ENCODE peak calls at places on chromosomes 2 and 18, in ten cellular contexts. O, D, Z, U, X, P, J, F, W and C are unnamed samples.

GRCh38 chr2:177983183-177983788 is 89.3 kb downstream of the PDE11A start:
- DNase-seq in O (peak), D (peak), Z (peak), U (peak), X (peak), P (peak), J (peak), F (peak), W (peak), C (peak)

GRCh38 chr2:1004398-1004797 is 53.7 kb downstream of the SNTG2 start:
- DNase-seq in O (no peak), D (no peak), Z (no peak), U (no peak), X (no peak), P (no peak), J (no peak), F (no peak), W (no peak), C (no peak)

GRCh38 chr2:218569661-218570500 is 1.2 kb downstream of the CNOT9 start:
- DNase-seq in O (no peak), D (peak), Z (no peak), U (no peak), X (peak), P (peak), J (peak), F (peak), W (no peak), C (no peak)

GRCh38 chr18:332721-333513 is 65.1 kb upstream of the THOC1 start:
- DNase-seq in O (peak), D (no peak), Z (no peak), U (no peak), X (peak), P (no peak), J (peak), F (no peak), W (no peak), C (no peak)

GRCh38 chr18:62318613-62319012 is 6.5 kb upstream of the TNFRSF11A start:
- DNase-seq in O (no peak), D (no peak), Z (no peak), U (no peak), X (no peak), P (no peak), J (no peak), F (no peak), W (no peak), C (no peak)

GRCh38 chr2:223459328-223459939 is 142.7 kb downstream of the SCG2 start:
- DNase-seq in O (no peak), D (no peak), Z (no peak), U (no peak), X (peak), P (peak), J (no peak), F (no peak), W (no peak), C (no peak)

GRCh38 chr18:13236411-13236810 is 17.9 kb downstream of the LDLRAD4 start:
- DNase-seq in O (peak), D (no peak), Z (no peak), U (no peak), X (no peak), P (no peak), J (no peak), F (no peak), W (no peak), C (no peak)

GRCh38 chr2:65213035-65213434 is 14.6 kb upstream of the ACTR2 start:
- DNase-seq in O (no peak), D (no peak), Z (no peak), U (no peak), X (no peak), P (no peak), J (no peak), F (no peak), W (no peak), C (no peak)

GRCh38 chr18:12154356-12154755 is 60.7 kb downstream of the ANKRD62 start:
- DNase-seq in O (no peak), D (no peak), Z (no peak), U (no peak), X (no peak), P (no peak), J (no peak), F (no peak), W (no peak), C (no peak)

GRCh38 chr2:75920721-75921551 is 210.2 kb upstream of the GCFC2 start:
- DNase-seq in O (no peak), D (no peak), Z (no peak), U (no peak), X (no peak), P (peak), J (no peak), F (no peak), W (peak), C (no peak)

GRCh38 chr2:226031962-226032441 is 632.5 kb downstream of the NYAP2 start:
- DNase-seq in O (no peak), D (no peak), Z (no peak), U (no peak), X (peak), P (peak), J (no peak), F (no peak), W (no peak), C (no peak)

GRCh38 chr18:49704334-49704733 is 109.0 kb downstream of the ACAA2 start:
- DNase-seq in O (no peak), D (no peak), Z (no peak), U (no peak), X (peak), P (no peak), J (no peak), F (no peak), W (no peak), C (no peak)

GRCh38 chr2:133885847-133886246 is 317.6 kb upstream of the NCKAP5 start:
- DNase-seq in O (no peak), D (peak), Z (no peak), U (no peak), X (no peak), P (no peak), J (no peak), F (no peak), W (no peak), C (no peak)

GRCh38 chr2:183024701-183025100 is 13.6 kb downstream of the NCKAP1 start:
- DNase-seq in O (no peak), D (no peak), Z (no peak), U (no peak), X (no peak), P (no peak), J (no peak), F (no peak), W (no peak), C (no peak)

GRCh38 chr2:236731767-236732580 is 162.3 kb downstream of the ACKR3 start:
- DNase-seq in O (no peak), D (no peak), Z (peak), U (no peak), X (peak), P (no peak), J (peak), F (peak), W (no peak), C (no peak)

GRCh38 chr2:111663471-111663951 is 220.5 kb downstream of the ANAPC1 start:
- DNase-seq in O (no peak), D (no peak), Z (no peak), U (no peak), X (no peak), P (no peak), J (no peak), F (peak), W (no peak), C (no peak)

GRCh38 chr2:203498161-203498560 is 36.9 kb downstream of the RAPH1 start:
- DNase-seq in O (no peak), D (no peak), Z (no peak), U (no peak), X (peak), P (no peak), J (no peak), F (no peak), W (no peak), C (no peak)

GRCh38 chr2:196160101-196160500 is 11.3 kb downstream of the STK17B start:
- DNase-seq in O (no peak), D (peak), Z (no peak), U (peak), X (peak), P (peak), J (peak), F (peak), W (no peak), C (no peak)

GRCh38 chr2:13135856-13136255 is 419.1 kb downstream of the TRIB2 start:
- DNase-seq in O (no peak), D (no peak), Z (no peak), U (no peak), X (no peak), P (no peak), J (no peak), F (no peak), W (no peak), C (no peak)

GRCh38 chr18:13440277-13441248 is 222.0 kb downstream of the LDLRAD4 start:
- DNase-seq in O (peak), D (no peak), Z (no peak), U (no peak), X (no peak), P (no peak), J (no peak), F (no peak), W (no peak), C (no peak)

GRCh38 chr2:11417946-11418585 is 47.9 kb downstream of the E2F6 start:
- DNase-seq in O (peak), D (peak), Z (no peak), U (no peak), X (no peak), P (peak), J (peak), F (peak), W (no peak), C (no peak)

GRCh38 chr2:172283476-172283875 is 143.9 kb upstream of the ITGA6 start:
- DNase-seq in O (no peak), D (no peak), Z (no peak), U (no peak), X (peak), P (no peak), J (no peak), F (no peak), W (no peak), C (no peak)

GRCh38 chr2:12032421-12032820 is 286.0 kb downstream of the LPIN1 start:
- DNase-seq in O (no peak), D (no peak), Z (no peak), U (peak), X (no peak), P (peak), J (no peak), F (no peak), W (no peak), C (no peak)

GRCh38 chr2:113198790-113199612 is 25.2 kb downstream of the PSD4 start:
- DNase-seq in O (peak), D (peak), Z (peak), U (peak), X (peak), P (peak), J (peak), F (peak), W (peak), C (peak)

GRCh38 chr2:75597949-75598348 is 37.2 kb upstream of the EVA1A start:
- DNase-seq in O (no peak), D (no peak), Z (no peak), U (no peak), X (no peak), P (peak), J (no peak), F (no peak), W (no peak), C (no peak)

GRCh38 chr2:65273344-65273743 is 45.7 kb downstream of the ACTR2 start:
- DNase-seq in O (no peak), D (no peak), Z (no peak), U (no peak), X (no peak), P (no peak), J (no peak), F (no peak), W (no peak), C (no peak)

GRCh38 chr18:24659837-24660720 is 199.6 kb downstream of the HRH4 start:
- DNase-seq in O (peak), D (peak), Z (no peak), U (no peak), X (no peak), P (no peak), J (peak), F (peak), W (no peak), C (no peak)

GRCh38 chr18:23258566-23259265 is 123.4 kb downstream of the CABLES1 start:
- DNase-seq in O (no peak), D (no peak), Z (no peak), U (no peak), X (no peak), P (no peak), J (no peak), F (no peak), W (no peak), C (no peak)

GRCh38 chr2:191573216-191573615 is 104.7 kb upstream of the NABP1 start:
- DNase-seq in O (no peak), D (no peak), Z (no peak), U (no peak), X (no peak), P (no peak), J (no peak), F (no peak), W (no peak), C (no peak)

GRCh38 chr2:65628156-65628555 is 195.8 kb upstream of the SPRED2 start:
- DNase-seq in O (no peak), D (no peak), Z (no peak), U (no peak), X (no peak), P (no peak), J (no peak), F (no peak), W (no peak), C (no peak)

GRCh38 chr2:107986278-107987217 is at the start of gene SLC5A7:
- DNase-seq in O (no peak), D (no peak), Z (peak), U (no peak), X (no peak), P (peak), J (no peak), F (no peak), W (no peak), C (peak)

GRCh38 chr18:48297139-48297538 is 112.0 kb downstream of the ZBTB7C start:
- DNase-seq in O (no peak), D (no peak), Z (no peak), U (no peak), X (no peak), P (no peak), J (no peak), F (no peak), W (no peak), C (no peak)

GRCh38 chr18:48294894-48295585 is 114.1 kb downstream of the ZBTB7C start:
- DNase-seq in O (no peak), D (no peak), Z (no peak), U (no peak), X (no peak), P (peak), J (no peak), F (no peak), W (no peak), C (no peak)

GRCh38 chr18:48296581-48296980 is 112.6 kb downstream of the ZBTB7C start:
- DNase-seq in O (no peak), D (no peak), Z (no peak), U (no peak), X (no peak), P (no peak), J (no peak), F (no peak), W (no peak), C (no peak)

GRCh38 chr18:48293954-48294893 is 115.0 kb downstream of the ZBTB7C start:
- DNase-seq in O (peak), D (no peak), Z (peak), U (no peak), X (no peak), P (no peak), J (peak), F (no peak), W (no peak), C (no peak)

GRCh38 chr18:48295586-48296311 is 113.4 kb downstream of the ZBTB7C start:
- DNase-seq in O (no peak), D (no peak), Z (peak), U (no peak), X (no peak), P (peak), J (no peak), F (no peak), W (no peak), C (peak)
- TF ChIP-seq CTCF in O (no peak), D (no peak), Z (no peak), U (peak), X (peak), P (peak), J (no peak), F (no peak), W (peak), C (peak)

GRCh38 chr2:43149482-43150107 is 76.8 kb downstream of the ZFP36L2 start:
- DNase-seq in O (no peak), D (no peak), Z (no peak), U (no peak), X (no peak), P (no peak), J (no peak), F (no peak), W (no peak), C (no peak)

GRCh38 chr2:43143756-43144155 is 82.7 kb downstream of the ZFP36L2 start:
- DNase-seq in O (no peak), D (no peak), Z (no peak), U (no peak), X (no peak), P (no peak), J (no peak), F (no peak), W (no peak), C (no peak)

GRCh38 chr2:43144265-43144664 is 82.1 kb downstream of the ZFP36L2 start:
- DNase-seq in O (no peak), D (no peak), Z (no peak), U (no peak), X (no peak), P (no peak), J (no peak), F (no peak), W (no peak), C (no peak)

GRCh38 chr2:43142921-43143438 is 83.4 kb downstream of the ZFP36L2 start:
- DNase-seq in O (no peak), D (peak), Z (no peak), U (no peak), X (no peak), P (no peak), J (no peak), F (peak), W (no peak), C (no peak)

GRCh38 chr2:43146083-43146482 is 80.3 kb downstream of the ZFP36L2 start:
- DNase-seq in O (no peak), D (no peak), Z (no peak), U (no peak), X (no peak), P (no peak), J (no peak), F (no peak), W (no peak), C (no peak)
- TF ChIP-seq CTCF in O (no peak), D (no peak), Z (no peak), U (no peak), X (no peak), P (no peak), J (no peak), F (no peak), W (no peak), C (no peak)

GRCh38 chr2:153543639-153544071 is 65.1 kb upstream of the RPRM start:
- DNase-seq in O (no peak), D (no peak), Z (no peak), U (peak), X (no peak), P (peak), J (no peak), F (no peak), W (no peak), C (no peak)
- TF ChIP-seq CTCF in O (no peak), D (no peak), Z (no peak), U (no peak), X (no peak), P (no peak), J (no peak), F (no peak), W (no peak), C (no peak)

GRCh38 chr18:75478996-75479870 is 51.7 kb upstream of the SMIM21 start:
- DNase-seq in O (no peak), D (peak), Z (no peak), U (peak), X (peak), P (peak), J (no peak), F (no peak), W (no peak), C (no peak)
- TF ChIP-seq CTCF in O (peak), D (peak), Z (peak), U (peak), X (peak), P (peak), J (peak), F (peak), W (peak), C (peak)

GRCh38 chr18:26406294-26406693 is 142.1 kb downstream of the KCTD1 start:
- DNase-seq in O (no peak), D (no peak), Z (no peak), U (no peak), X (no peak), P (no peak), J (no peak), F (no peak), W (no peak), C (no peak)

GRCh38 chr18:26406854-26407517 is 141.4 kb downstream of the KCTD1 start:
- DNase-seq in O (no peak), D (no peak), Z (no peak), U (no peak), X (peak), P (no peak), J (no peak), F (no peak), W (no peak), C (no peak)

GRCh38 chr18:26403451-26403850 is 144.9 kb downstream of the KCTD1 start:
- DNase-seq in O (no peak), D (no peak), Z (no peak), U (no peak), X (no peak), P (no peak), J (no peak), F (no peak), W (no peak), C (no peak)

GRCh38 chr18:26407721-26408601 is 140.4 kb downstream of the KCTD1 start:
- DNase-seq in O (no peak), D (no peak), Z (no peak), U (no peak), X (no peak), P (no peak), J (no peak), F (no peak), W (no peak), C (no peak)

GRCh38 chr18:26405190-26405781 is 143.1 kb downstream of the KCTD1 start:
- DNase-seq in O (peak), D (peak), Z (no peak), U (peak), X (peak), P (peak), J (peak), F (no peak), W (no peak), C (peak)
- TF ChIP-seq CTCF in O (no peak), D (peak), Z (no peak), U (peak), X (peak), P (peak), J (peak), F (no peak), W (peak), C (no peak)

GRCh38 chr18:79069792-79070151 is 578 bp downstream of the ATP9B start:
- DNase-seq in O (no peak), D (no peak), Z (no peak), U (no peak), X (no peak), P (no peak), J (no peak), F (no peak), W (no peak), C (no peak)

GRCh38 chr18:79067611-79068010 is 1.6 kb upstream of the ATP9B start:
- DNase-seq in O (no peak), D (no peak), Z (no peak), U (no peak), X (no peak), P (no peak), J (no peak), F (no peak), W (no peak), C (no peak)

GRCh38 chr18:79068299-79068945 is 772 bp upstream of the ATP9B start:
- DNase-seq in O (no peak), D (no peak), Z (no peak), U (no peak), X (peak), P (peak), J (no peak), F (no peak), W (no peak), C (peak)

GRCh38 chr18:79070486-79070885 is 1.3 kb downstream of the ATP9B start:
- DNase-seq in O (no peak), D (no peak), Z (no peak), U (peak), X (no peak), P (no peak), J (no peak), F (no peak), W (no peak), C (no peak)

GRCh38 chr18:79068946-79069791 is at the start of gene ATP9B:
- DNase-seq in O (peak), D (peak), Z (peak), U (peak), X (peak), P (peak), J (peak), F (peak), W (peak), C (peak)
- TF ChIP-seq CTCF in O (no peak), D (no peak), Z (peak), U (no peak), X (no peak), P (no peak), J (no peak), F (no peak), W (no peak), C (no peak)